ENCODE peak calls at places on chromosome 1, in four cellular contexts. F, Z, B and K are unnamed samples.

GRCh38 chr1:232192781-232193450 is 437.0 kb downstream of the SIPA1L2 start:
- DNase-seq in F (no peak), Z (peak), B (no peak), K (no peak)

GRCh38 chr1:188062456-188062855 is 1233.7 kb downstream of the PLA2G4A start:
- DNase-seq in F (no peak), Z (peak), B (no peak), K (no peak)

GRCh38 chr1:233722212-233722979 is 108.5 kb downstream of the KCNK1 start:
- DNase-seq in F (no peak), Z (no peak), B (no peak), K (no peak)

GRCh38 chr1:59062743-59063142 is 234.2 kb upstream of the FGGY start:
- DNase-seq in F (no peak), Z (peak), B (no peak), K (no peak)

GRCh38 chr1:234125283-234125682 is 220.8 kb downstream of the SLC35F3 start:
- DNase-seq in F (no peak), Z (peak), B (peak), K (no peak)

GRCh38 chr1:1206376-1207253 is at the start of gene TNFRSF18:
- DNase-seq in F (no peak), Z (no peak), B (peak), K (no peak)

GRCh38 chr1:159090566-159091546 is 14.3 kb upstream of the AIM2 start:
- DNase-seq in F (no peak), Z (peak), B (no peak), K (no peak)

GRCh38 chr1:43442756-43443155 is 11.0 kb downstream of the HYI start:
- DNase-seq in F (no peak), Z (no peak), B (no peak), K (no peak)

GRCh38 chr1:44609412-44609767 is 64.9 kb downstream of the TMEM53 start:
- DNase-seq in F (peak), Z (peak), B (peak), K (no peak)

GRCh38 chr1:198254521-198254920 is 97.7 kb downstream of the NEK7 start:
- DNase-seq in F (no peak), Z (no peak), B (no peak), K (no peak)

GRCh38 chr1:81554108-81554507 is 246.6 kb upstream of the ADGRL2 start:
- DNase-seq in F (no peak), Z (no peak), B (no peak), K (no peak)

GRCh38 chr1:65952692-65953091 is 160.0 kb downstream of the PDE4B start:
- DNase-seq in F (no peak), Z (peak), B (no peak), K (no peak)

GRCh38 chr1:53616511-53616910 is 122.5 kb downstream of the GLIS1 start:
- DNase-seq in F (no peak), Z (no peak), B (no peak), K (no peak)

GRCh38 chr1:59025898-59026426 is 242.1 kb upstream of the JUN start:
- DNase-seq in F (no peak), Z (no peak), B (no peak), K (peak)

GRCh38 chr1:72262735-72263134 is 19.6 kb downstream of the NEGR1 start:
- DNase-seq in F (no peak), Z (no peak), B (no peak), K (no peak)

GRCh38 chr1:205442051-205442721 is 13.7 kb downstream of the BLACAT1 start:
- DNase-seq in F (no peak), Z (no peak), B (no peak), K (no peak)

GRCh38 chr1:145918992-145919939 is 749 bp upstream of the PEX11B start:
- DNase-seq in F (no peak), Z (peak), B (peak), K (no peak)

GRCh38 chr1:15090373-15090772 is 63.2 kb upstream of the TMEM51 start:
- DNase-seq in F (no peak), Z (no peak), B (peak), K (no peak)

GRCh38 chr1:163055531-163055930 is 13.6 kb upstream of the RGS4 start:
- DNase-seq in F (no peak), Z (no peak), B (no peak), K (no peak)

GRCh38 chr1:8396912-8397406 is 79.0 kb downstream of the SLC45A1 start:
- DNase-seq in F (no peak), Z (peak), B (no peak), K (peak)

GRCh38 chr1:174872615-174873058 is 127.1 kb upstream of the CACYBP start:
- DNase-seq in F (no peak), Z (no peak), B (no peak), K (no peak)

GRCh38 chr1:204449631-204450280 is 38.1 kb upstream of the PPP1R15B start:
- DNase-seq in F (no peak), Z (no peak), B (no peak), K (no peak)

GRCh38 chr1:27402349-27402754 is 9.9 kb downstream of the GPR3 start:
- DNase-seq in F (no peak), Z (peak), B (no peak), K (no peak)

GRCh38 chr1:42017259-42017658 is 98.5 kb upstream of the HIVEP3 start:
- DNase-seq in F (no peak), Z (no peak), B (no peak), K (no peak)

GRCh38 chr1:19321071-19321470 is 8.9 kb downstream of the SLC66A1 start:
- DNase-seq in F (no peak), Z (no peak), B (no peak), K (no peak)

GRCh38 chr1:202639500-202639899 is 70.8 kb downstream of the SYT2 start:
- DNase-seq in F (no peak), Z (no peak), B (no peak), K (peak)

GRCh38 chr1:6612641-6613360 is 730 bp upstream of the PHF13 start:
- DNase-seq in F (no peak), Z (peak), B (no peak), K (no peak)

GRCh38 chr1:27152004-27152828 is 2.7 kb downstream of the SLC9A1 start:
- DNase-seq in F (no peak), Z (peak), B (no peak), K (no peak)

GRCh38 chr1:209207126-209207700 is 376.3 kb upstream of the CAMK1G start:
- DNase-seq in F (no peak), Z (no peak), B (no peak), K (no peak)
- H3K4me3 ChIP-seq in F (no peak), Z (peak), B (peak), K (no peak)

DNA sequence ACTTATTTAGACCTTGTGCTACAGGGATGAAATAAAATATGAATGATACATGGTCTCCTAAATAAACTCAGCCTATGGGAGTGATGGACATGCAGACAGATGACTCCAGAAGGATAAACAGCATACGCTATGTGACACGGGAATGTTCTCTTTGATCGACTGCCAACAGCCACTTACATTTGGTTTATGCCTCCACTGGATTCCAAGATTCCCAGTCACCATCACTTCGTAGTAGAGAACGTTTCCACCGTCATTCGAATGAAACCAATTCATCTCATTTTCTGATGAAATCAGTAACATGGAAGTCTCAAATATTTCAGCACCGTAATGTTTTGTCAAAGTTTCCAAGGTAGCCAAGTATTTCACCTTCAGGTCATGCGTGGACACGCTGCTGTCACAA is 99.7 kb downstream of the JAK1 start:
- DNase-seq in F (no peak), Z (no peak), B (no peak), K (no peak)
- TF ChIP-seq CTCF in F (no peak), Z (no peak), B (no peak), K (no peak)

DNA sequence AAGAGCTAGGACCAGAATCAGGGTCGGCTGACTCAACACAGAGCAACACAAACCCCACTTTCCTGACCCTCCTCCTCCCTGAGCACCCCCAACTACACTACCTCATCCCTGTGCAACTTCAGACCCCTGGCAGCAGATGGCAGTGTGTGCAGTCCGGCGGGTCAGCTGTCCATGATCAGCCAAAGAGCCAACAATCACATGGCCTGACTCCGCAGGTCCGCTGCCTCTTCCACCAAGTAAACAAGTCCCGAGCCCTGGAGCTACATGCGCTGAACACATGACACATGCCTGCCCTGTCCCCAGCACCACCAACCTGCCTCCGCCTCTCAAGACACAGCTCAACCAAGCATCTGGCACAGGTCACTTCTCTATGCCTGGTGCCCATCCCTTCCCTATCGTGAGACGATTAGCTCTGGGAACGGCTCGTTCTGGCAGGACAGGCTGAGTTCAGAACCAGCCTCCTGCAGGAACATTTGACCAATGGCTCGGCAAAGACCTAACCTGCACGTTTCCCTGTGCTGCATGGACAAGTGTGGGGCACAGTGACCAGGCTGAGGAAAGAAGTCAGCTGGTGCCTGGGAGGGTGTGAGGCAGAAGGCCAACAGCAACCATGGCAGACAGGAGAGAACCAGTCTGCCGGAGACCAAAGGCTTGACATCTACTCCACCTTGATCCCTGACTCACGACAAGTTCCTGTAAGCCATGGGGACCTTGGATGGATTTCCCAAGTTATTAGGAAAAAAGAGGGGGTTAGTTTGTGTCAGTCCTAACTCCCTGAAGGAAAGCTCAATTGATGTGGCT is 60.3 kb downstream of the CD46 start:
- DNase-seq in F (no peak), Z (peak), B (peak), K (no peak)
- H3K4me3 ChIP-seq in F (no peak), Z (no peak), B (no peak), K (no peak)

GRCh38 chr1:57019240-57019805 is 53.5 kb upstream of the C8B start:
- DNase-seq in F (no peak), Z (no peak), B (no peak), K (no peak)
- TF ChIP-seq CTCF in F (no peak), Z (no peak), B (no peak), K (no peak)

GRCh38 chr1:85463666-85464496 is 1.1 kb downstream of the DDAH1 start:
- DNase-seq in F (no peak), Z (peak), B (no peak), K (no peak)

GRCh38 chr1:85464497-85465098 is 361 bp downstream of the DDAH1 start:
- DNase-seq in F (no peak), Z (peak), B (peak), K (no peak)

GRCh38 chr1:85465099-85465790 is at the start of gene DDAH1:
- DNase-seq in F (no peak), Z (peak), B (peak), K (no peak)

GRCh38 chr1:85461216-85461945 is 3.6 kb downstream of the DDAH1 start:
- DNase-seq in F (no peak), Z (peak), B (no peak), K (no peak)

GRCh38 chr1:85462931-85463665 is 1.9 kb downstream of the DDAH1 start:
- DNase-seq in F (no peak), Z (no peak), B (peak), K (no peak)
- H3K4me3 ChIP-seq in F (no peak), Z (peak), B (peak), K (peak)

GRCh38 chr1:220189750-220190347 is 82.4 kb downstream of the RAB3GAP2 start:
- DNase-seq in F (no peak), Z (peak), B (no peak), K (no peak)
- TF ChIP-seq CTCF in F (peak), Z (peak), B (peak), K (peak)

GRCh38 chr1:236149696-236150228 is 7.4 kb downstream of the GPR137B start:
- DNase-seq in F (no peak), Z (no peak), B (no peak), K (no peak)
- H3K4me3 ChIP-seq in F (no peak), Z (no peak), B (no peak), K (no peak)

GRCh38 chr1:194102607-194103006 is 916.2 kb upstream of the B3GALT2 start:
- DNase-seq in F (no peak), Z (no peak), B (no peak), K (no peak)
- TF ChIP-seq CTCF in F (no peak), Z (no peak), B (peak), K (peak)

GRCh38 chr1:77438239-77438913 is 156.6 kb downstream of the AK5 start:
- DNase-seq in F (no peak), Z (peak), B (no peak), K (peak)
- H3K4me3 ChIP-seq in F (peak), Z (peak), B (no peak), K (peak)

GRCh38 chr1:165403835-165404482 is 41.0 kb downstream of the RXRG start:
- DNase-seq in F (no peak), Z (peak), B (peak), K (no peak)
- TF ChIP-seq CTCF in F (peak), Z (peak), B (peak), K (peak)